ENCODE peak calls at places on chromosome 6, in eight cellular contexts. A is nephron progenitor cell, F is stomach, W is A549, P is SK-N-DZ, Y is brain pericyte, B is fibroblast of mammary gland, X is T-helper 2 cell. C is an unnamed sample.

GRCh38 chr6:147397306-147397705 is 111.2 kb upstream of the SAMD5 start:
- DNase-seq in A (no peak), F (no peak), W (no peak), P (no peak), Y (no peak), B (no peak), X (no peak), C (no peak)

GRCh38 chr6:39041072-39041471 is 7.5 kb upstream of the GLP1R start:
- DNase-seq in A (no peak), F (no peak), W (no peak), P (no peak), Y (no peak), B (no peak), X (no peak), C (no peak)

GRCh38 chr6:17448165-17448564 is 54.8 kb downstream of the CAP2 start:
- DNase-seq in A (no peak), F (no peak), W (no peak), P (no peak), Y (no peak), B (no peak), X (no peak), C (no peak)

GRCh38 chr6:166415306-166415705 is 32.6 kb upstream of the MPC1 start:
- DNase-seq in A (no peak), F (no peak), W (no peak), P (no peak), Y (no peak), B (no peak), X (peak), C (no peak)

GRCh38 chr6:27161946-27162603 is 85.4 kb upstream of the PRSS16 start:
- DNase-seq in A (peak), F (no peak), W (peak), P (peak), Y (no peak), B (peak), X (peak), C (peak)

GRCh38 chr6:42923656-42924055 is 5.6 kb upstream of the CNPY3 start:
- DNase-seq in A (no peak), F (no peak), W (no peak), P (no peak), Y (no peak), B (peak), X (no peak), C (no peak)

GRCh38 chr6:117076076-117076475 is 189.3 kb upstream of the VGLL2 start:
- DNase-seq in A (no peak), F (no peak), W (no peak), P (no peak), Y (no peak), B (no peak), X (no peak), C (no peak)

GRCh38 chr6:49479308-49480004 is 16.3 kb downstream of the CENPQ start:
- DNase-seq in A (no peak), F (no peak), W (no peak), P (no peak), Y (no peak), B (no peak), X (no peak), C (no peak)

GRCh38 chr6:81450180-81450579 is 302.3 kb downstream of the TENT5A start:
- DNase-seq in A (no peak), F (no peak), W (peak), P (no peak), Y (no peak), B (peak), X (no peak), C (no peak)

GRCh38 chr6:150068173-150068785 is 642 bp downstream of the ULBP3 start:
- DNase-seq in A (no peak), F (no peak), W (no peak), P (no peak), Y (no peak), B (no peak), X (no peak), C (no peak)

GRCh38 chr6:106827081-106827480 is 147.4 kb downstream of the CD24 start:
- DNase-seq in A (no peak), F (no peak), W (no peak), P (no peak), Y (no peak), B (no peak), X (no peak), C (no peak)

GRCh38 chr6:35330541-35331119 is 11.7 kb upstream of the PPARD start:
- DNase-seq in A (no peak), F (no peak), W (no peak), P (no peak), Y (no peak), B (no peak), X (no peak), C (no peak)

GRCh38 chr6:55916188-55916587 is 40.8 kb upstream of the BMP5 start:
- DNase-seq in A (no peak), F (no peak), W (no peak), P (no peak), Y (no peak), B (peak), X (no peak), C (no peak)

C was measured in germinal center.